ENCODE peak calls at places on chromosomes 4 and X, in eight cellular contexts. E is HFF-Myc, I is SK-N-SH, L is WTC11, S is endothelial cell, B is RWPE2, R is left ventricle myocardium inferior, N is upper lobe of right lung. O is an unnamed sample.
A peak's percentile ranks its signal among the peaks of the same experiment; 100 is the strongest.

GRCh38 chrX:36434521-36434920 is 515.0 kb downstream of the CFAP47 start:
- DNase-seq in I (no peak), B (no peak), N (no peak), S (no peak), L (no peak), E (no peak), R (no peak), O (no peak)

GRCh38 chr4:26131711-26132110 is 189.1 kb upstream of the RBPJ start:
- DNase-seq in S (no peak), L (no peak), I (no peak), E (no peak), B (no peak), N (no peak), R (no peak), O (no peak)

GRCh38 chr4:53702334-53703266 is 111.3 kb upstream of the LNX1 start:
- DNase-seq in I (peak; percentile 84), B (peak; percentile 63), S (no peak), E (peak; percentile 72), R (peak; percentile 89), L (peak; percentile 20), N (peak; percentile 78), O (peak; percentile 93)

GRCh38 chr4:13920901-13921300 is 293.4 kb upstream of the BOD1L1 start:
- DNase-seq in E (peak; percentile 100), B (peak; percentile 91), I (no peak), S (peak; percentile 47), N (no peak), L (no peak), R (no peak), O (peak; percentile 89)

GRCh38 chr4:129900430-129900953 is 804.5 kb downstream of the C4orf33 start:
- DNase-seq in I (no peak), B (no peak), R (no peak), L (no peak), E (no peak), S (no peak), N (no peak), O (no peak)

GRCh38 chr4:165328708-165329107 is 1.2 kb downstream of the MSMO1 start:
- DNase-seq in E (no peak), S (no peak), N (no peak), L (no peak), B (no peak), I (no peak), R (no peak), O (no peak)

GRCh38 chr4:141132689-141133145 is 552 bp downstream of the RNF150 start:
- DNase-seq in R (peak; percentile 59), L (peak; percentile 36), S (peak; percentile 43), I (peak; percentile 92), B (no peak), N (peak; percentile 63), E (no peak), O (peak; percentile 88)

GRCh38 chrX:25278341-25278740 is 262.6 kb upstream of the ARX start:
- DNase-seq in L (no peak), N (no peak), R (no peak), B (no peak), S (no peak), I (no peak), E (no peak), O (no peak)

GRCh38 chrX:135688137-135688536 is 25.3 kb upstream of the CT45A1 start:
- DNase-seq in R (no peak), S (peak; percentile 31), L (peak; percentile 57), I (no peak), E (no peak), B (no peak), N (no peak), O (no peak)
- TF ChIP-seq CTCF in R (peak; percentile 15), S (no peak), L (no peak), I (peak; percentile 56), E (peak; percentile 20), B (no peak), N (no peak), O (no peak)

GRCh38 chr4:24473309-24473721 is 111.0 kb downstream of the DHX15 start:
- DNase-seq in E (no peak), S (no peak), I (peak; percentile 25), R (peak; percentile 23), L (no peak), B (no peak), N (no peak), O (no peak)
- TF ChIP-seq CTCF in E (no peak), S (peak; percentile 18), I (no peak), R (no peak), L (no peak), B (peak; percentile 55), N (no peak), O (peak; percentile 37)

GRCh38 chr4:68216501-68216900 is 29.0 kb downstream of the TMPRSS11B start:
- DNase-seq in S (no peak), R (no peak), B (no peak), N (no peak), E (no peak), L (no peak), I (no peak), O (no peak)
- TF ChIP-seq CTCF in S (no peak), R (no peak), B (no peak), N (no peak), E (no peak), L (no peak), I (no peak), O (no peak)

GRCh38 chr4:35934370-35934981 is 309.8 kb downstream of the ARAP2 start:
- DNase-seq in L (no peak), R (no peak), N (no peak), S (no peak), E (peak; percentile 12), B (no peak), I (peak; percentile 3), O (no peak)
- TF ChIP-seq CTCF in L (peak; percentile 17), R (peak; percentile 58), N (peak; percentile 59), S (peak; percentile 81), E (no peak), B (peak; percentile 85), I (peak; percentile 75), O (peak; percentile 66)

GRCh38 chr4:40550900-40551546 is 78.6 kb downstream of the RBM47 start:
- DNase-seq in E (no peak), B (no peak), L (no peak), S (no peak), I (no peak), R (no peak), N (no peak), O (no peak)
- TF ChIP-seq CTCF in E (peak; percentile 22), B (peak; percentile 66), L (no peak), S (no peak), I (peak; percentile 57), R (peak; percentile 37), N (peak; percentile 31), O (peak; percentile 30)